ENCODE peak calls at places on chromosomes 1 and 21, in five cellular contexts. Z is kidney, T is fibroblast of pulmonary artery, J is AG04449, M is epithelial cell of esophagus. K is an unnamed sample.

GRCh38 chr1:203173566-203173965 is 2.1 kb downstream of the MYBPH start:
- DNase-seq in Z (peak), T (no peak), J (no peak), M (no peak), K (no peak)

GRCh38 chr1:10755977-10756521 is 40.4 kb downstream of the CASZ1 start:
- DNase-seq in Z (peak), T (peak), J (no peak), M (peak), K (peak)

GRCh38 chr1:7538033-7538432 is 233.1 kb upstream of the VAMP3 start:
- DNase-seq in Z (peak), T (peak), J (no peak), M (peak), K (no peak)

GRCh38 chr1:248691567-248692155 is 10.9 kb downstream of the OR14I1 start:
- DNase-seq in Z (peak), T (no peak), J (no peak), M (no peak), K (no peak)

GRCh38 chr1:81377406-81377805 is 423.3 kb upstream of the ADGRL2 start:
- DNase-seq in Z (no peak), T (no peak), J (no peak), M (no peak), K (no peak)

GRCh38 chr1:56548566-56548965 is 30.8 kb downstream of the PLPP3 start:
- DNase-seq in Z (no peak), T (no peak), J (no peak), M (peak), K (no peak)

GRCh38 chr1:178093958-178094751 is at the start of gene RASAL2:
- DNase-seq in Z (peak), T (peak), J (no peak), M (peak), K (peak)

GRCh38 chr1:61352845-61353435 is 270.6 kb downstream of the NFIA start:
- DNase-seq in Z (no peak), T (no peak), J (no peak), M (no peak), K (no peak)

GRCh38 chr1:22139817-22140216 is 3.1 kb downstream of the WNT4 start:
- DNase-seq in Z (no peak), T (no peak), J (no peak), M (no peak), K (no peak)

GRCh38 chr1:118145736-118146135 is 39.3 kb downstream of the SPAG17 start:
- DNase-seq in Z (no peak), T (no peak), J (no peak), M (no peak), K (no peak)

GRCh38 chr1:7026188-7026587 is 240.9 kb downstream of the CAMTA1 start:
- DNase-seq in Z (no peak), T (no peak), J (no peak), M (peak), K (no peak)

GRCh38 chr1:153612755-153613331 is at the start of gene S100A16:
- DNase-seq in Z (peak), T (peak), J (no peak), M (peak), K (peak)

GRCh38 chr1:182210417-182210816 is 148.9 kb upstream of the ZNF648 start:
- DNase-seq in Z (no peak), T (no peak), J (no peak), M (no peak), K (no peak)

GRCh38 chr1:113811353-113811887 is 856 bp downstream of the RSBN1 start:
- DNase-seq in Z (peak), T (peak), J (no peak), M (peak), K (peak)

GRCh38 chr1:104733866-104734265 is 984.2 kb downstream of the AMY1C start:
- DNase-seq in Z (no peak), T (no peak), J (no peak), M (no peak), K (no peak)

GRCh38 chr1:234545512-234546386 is 64.2 kb downstream of the IRF2BP2 start:
- DNase-seq in Z (no peak), T (no peak), J (no peak), M (no peak), K (no peak)

GRCh38 chr1:161021959-161022332 is 994 bp upstream of the F11R start:
- DNase-seq in Z (no peak), T (no peak), J (no peak), M (peak), K (no peak)

GRCh38 chr1:241998412-241998921 is 431 bp downstream of the MAP1LC3C start:
- DNase-seq in Z (peak), T (peak), J (no peak), M (peak), K (peak)

GRCh38 chr1:168626326-168626725 is 49.9 kb downstream of the XCL1 start:
- DNase-seq in Z (no peak), T (no peak), J (no peak), M (peak), K (no peak)

GRCh38 chr21:34227386-34227852 is 136.4 kb upstream of the KCNE2 start:
- DNase-seq in Z (no peak), T (peak), J (no peak), M (no peak), K (peak)

GRCh38 chr21:44375281-44375651 is 21.8 kb downstream of the TRPM2 start:
- DNase-seq in Z (peak), T (no peak), J (no peak), M (no peak), K (no peak)

GRCh38 chr1:196557797-196558196 is 50.4 kb downstream of the KCNT2 start:
- DNase-seq in Z (no peak), T (peak), J (no peak), M (no peak), K (no peak)

GRCh38 chr1:222105393-222105737 is 363.5 kb upstream of the DUSP10 start:
- DNase-seq in Z (no peak), T (no peak), J (no peak), M (no peak), K (no peak)

GRCh38 chr1:24964811-24965570 is 34.9 kb upstream of the RUNX3 start:
- DNase-seq in Z (peak), T (no peak), J (peak), M (no peak), K (no peak)

GRCh38 chr1:225877570-225877969 is 4.6 kb downstream of the TMEM63A start:
- DNase-seq in Z (peak), T (peak), J (no peak), M (no peak), K (peak)

DNA sequence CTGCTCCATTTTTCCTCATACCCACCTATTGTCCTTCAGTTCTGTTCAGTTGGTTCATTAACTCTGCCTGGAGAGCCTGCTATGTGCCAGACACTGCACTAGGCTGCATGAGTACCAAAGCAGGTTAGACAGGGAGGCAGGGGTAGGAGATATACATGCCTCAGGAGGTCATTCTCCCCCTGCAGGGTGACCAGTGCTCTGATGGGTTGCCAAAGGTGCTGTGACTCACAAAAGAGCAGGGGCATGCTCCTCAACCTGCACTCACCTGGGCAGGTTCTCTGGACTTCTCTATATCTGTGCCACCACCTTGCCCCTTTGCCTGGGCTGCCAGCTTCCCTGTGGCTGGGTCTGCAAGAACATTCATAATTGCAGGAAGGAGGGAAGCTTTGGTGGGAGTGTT is 356.3 kb upstream of the PLXNA2 start:
- DNase-seq in Z (no peak), T (no peak), J (no peak), M (no peak), K (no peak)
- H3K4me3 ChIP-seq in Z (no peak), T (no peak), J (no peak), M (no peak), K (no peak)

GRCh38 chr1:68954841-68955240 is 458.0 kb upstream of the DEPDC1 start:
- DNase-seq in Z (no peak), T (no peak), J (no peak), M (peak), K (peak)
- H3K4me3 ChIP-seq in Z (no peak), T (no peak), J (no peak), M (no peak), K (no peak)

GRCh38 chr1:99358771-99359170 is 94.5 kb downstream of the PLPPR4 start:
- DNase-seq in Z (no peak), T (no peak), J (no peak), M (no peak), K (no peak)
- H3K4me3 ChIP-seq in Z (no peak), T (no peak), J (no peak), M (no peak), K (no peak)

DNA sequence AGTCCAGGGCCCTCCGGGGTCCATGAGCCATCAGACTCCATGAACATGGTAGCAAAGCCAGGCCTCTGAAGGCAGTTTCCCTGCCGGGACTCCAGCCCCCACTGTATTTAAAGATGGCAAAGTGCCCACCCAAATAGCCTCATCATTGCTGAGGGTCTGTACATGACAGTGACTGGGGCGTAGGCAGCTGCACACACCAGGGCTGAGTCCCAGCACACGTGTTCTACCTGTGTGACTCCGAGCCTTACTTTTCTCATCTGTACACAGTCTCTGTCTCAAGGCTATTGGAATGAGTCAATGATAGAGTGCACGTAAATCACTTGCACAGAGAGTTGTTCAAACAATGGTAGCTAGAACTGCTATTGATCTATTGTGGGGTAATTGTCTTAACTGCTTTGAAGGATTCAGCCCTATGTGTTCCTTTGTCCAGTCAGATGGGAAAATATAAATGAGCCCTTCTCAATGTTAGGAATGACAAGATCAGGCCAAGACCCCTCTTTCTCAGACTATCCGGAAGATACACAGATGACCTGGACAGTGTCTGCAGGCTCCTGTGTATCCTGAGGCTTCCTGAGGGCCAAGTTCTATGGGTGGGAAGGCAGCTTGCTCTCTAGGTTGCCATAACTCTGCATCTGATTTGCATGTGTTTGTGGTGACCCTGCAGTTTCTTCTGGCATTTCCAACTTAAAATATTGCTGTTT is 48.9 kb downstream of the RASSF5 start:
- DNase-seq in Z (no peak), T (no peak), J (no peak), M (peak), K (no peak)
- H3K4me3 ChIP-seq in Z (no peak), T (no peak), J (no peak), M (no peak), K (no peak)

GRCh38 chr1:3369437-3370076 is 84.9 kb upstream of the ARHGEF16 start:
- DNase-seq in Z (no peak), T (peak), J (peak), M (peak), K (peak)
- H3K4me3 ChIP-seq in Z (no peak), T (no peak), J (no peak), M (no peak), K (no peak)

GRCh38 chr1:2229921-2230700 is 2.0 kb downstream of the SKI start:
- DNase-seq in Z (peak), T (peak), J (no peak), M (peak), K (peak)
- H3K4me3 ChIP-seq in Z (peak), T (peak), J (peak), M (peak), K (peak)

GRCh38 chr21:26441081-26441610 is 131.9 kb downstream of the CYYR1 start:
- DNase-seq in Z (no peak), T (no peak), J (no peak), M (peak), K (peak)

GRCh38 chr21:26445440-26445839 is 127.6 kb downstream of the CYYR1 start:
- DNase-seq in Z (no peak), T (peak), J (peak), M (no peak), K (no peak)

GRCh38 chr21:26444646-26445045 is 128.4 kb downstream of the CYYR1 start:
- DNase-seq in Z (no peak), T (no peak), J (no peak), M (no peak), K (no peak)

GRCh38 chr21:26443867-26444266 is 129.2 kb downstream of the CYYR1 start:
- DNase-seq in Z (no peak), T (no peak), J (no peak), M (peak), K (no peak)

DNA sequence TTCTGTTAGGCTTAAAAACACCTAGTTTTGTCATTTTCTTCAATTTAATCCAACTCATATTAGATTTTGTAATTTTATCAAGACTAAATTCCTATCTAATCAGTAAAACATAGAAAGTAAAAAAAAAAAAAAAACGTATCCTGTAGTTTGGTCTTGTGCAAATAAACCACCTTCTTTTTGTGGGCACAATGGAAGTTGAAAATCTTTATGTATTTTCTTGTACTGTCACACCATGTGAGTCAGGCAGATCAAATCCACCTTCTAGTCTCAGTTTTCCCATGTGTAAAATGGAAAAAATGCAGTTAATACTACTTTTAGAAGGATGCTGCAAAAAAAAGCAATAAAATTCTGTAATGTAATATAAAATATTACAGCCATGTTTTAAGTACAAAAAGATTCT is 129.8 kb downstream of the CYYR1 start:
- DNase-seq in Z (no peak), T (no peak), J (no peak), M (no peak), K (no peak)
- H3K4me3 ChIP-seq in Z (no peak), T (no peak), J (no peak), M (no peak), K (no peak)

GRCh38 chr1:9306006-9306405 is 13.3 kb downstream of the SPSB1 start:
- DNase-seq in Z (no peak), T (no peak), J (no peak), M (no peak), K (no peak)

GRCh38 chr1:9300623-9301022 is 7.9 kb downstream of the SPSB1 start:
- DNase-seq in Z (no peak), T (no peak), J (no peak), M (no peak), K (no peak)

GRCh38 chr1:9303916-9304315 is 11.2 kb downstream of the SPSB1 start:
- DNase-seq in Z (no peak), T (no peak), J (no peak), M (no peak), K (no peak)

GRCh38 chr1:9305216-9305615 is 12.5 kb downstream of the SPSB1 start:
- DNase-seq in Z (no peak), T (no peak), J (no peak), M (no peak), K (no peak)

GRCh38 chr1:9302745-9303524 is 10.2 kb downstream of the SPSB1 start:
- DNase-seq in Z (no peak), T (peak), J (peak), M (peak), K (peak)
- H3K4me3 ChIP-seq in Z (no peak), T (no peak), J (peak), M (no peak), K (peak)

GRCh38 chr1:16153110-16153998 is 2.5 kb downstream of the EPHA2 start:
- DNase-seq in Z (no peak), T (no peak), J (no peak), M (no peak), K (peak)

GRCh38 chr1:16150508-16150907 is 5.4 kb downstream of the EPHA2 start:
- DNase-seq in Z (no peak), T (no peak), J (no peak), M (no peak), K (no peak)

GRCh38 chr1:16151200-16151708 is 4.6 kb downstream of the EPHA2 start:
- DNase-seq in Z (peak), T (no peak), J (no peak), M (no peak), K (peak)

GRCh38 chr1:16152521-16153087 is 3.3 kb downstream of the EPHA2 start:
- DNase-seq in Z (peak), T (no peak), J (no peak), M (no peak), K (peak)

DNA sequence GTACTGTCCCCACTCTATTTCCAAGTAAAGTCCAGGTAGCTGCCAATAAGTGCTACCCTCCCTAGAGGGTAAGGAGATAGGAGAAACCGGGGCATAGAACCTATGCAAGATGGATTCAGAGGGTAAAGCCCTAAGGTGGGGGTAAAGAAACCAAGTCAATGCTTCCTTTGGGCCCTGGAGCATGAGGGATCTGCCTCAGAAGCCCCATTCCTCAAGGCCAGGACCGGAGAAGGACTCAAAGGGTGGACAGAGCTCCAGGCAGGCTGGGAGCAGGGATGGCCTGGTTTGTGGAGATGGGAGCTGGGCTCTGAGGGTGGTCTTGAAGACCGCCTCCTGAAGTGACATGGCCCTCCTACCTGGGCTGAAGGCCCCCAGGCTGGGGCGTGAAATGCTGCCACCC is 3.9 kb downstream of the EPHA2 start:
- DNase-seq in Z (no peak), T (no peak), J (no peak), M (no peak), K (no peak)
- H3K4me3 ChIP-seq in Z (no peak), T (no peak), J (peak), M (peak), K (peak)

GRCh38 chr1:90783181-90783580 is 66.1 kb upstream of the BARHL2 start:
- DNase-seq in Z (no peak), T (no peak), J (no peak), M (no peak), K (no peak)

GRCh38 chr1:90782046-90782445 is 64.9 kb upstream of the BARHL2 start:
- DNase-seq in Z (no peak), T (no peak), J (no peak), M (no peak), K (no peak)

GRCh38 chr1:90784186-90784847 is 67.2 kb upstream of the BARHL2 start:
- DNase-seq in Z (no peak), T (no peak), J (no peak), M (no peak), K (no peak)

GRCh38 chr1:90781429-90782020 is 64.4 kb upstream of the BARHL2 start:
- DNase-seq in Z (no peak), T (no peak), J (no peak), M (no peak), K (no peak)

GRCh38 chr1:90786709-90787108 is 69.6 kb upstream of the BARHL2 start:
- DNase-seq in Z (no peak), T (no peak), J (no peak), M (no peak), K (no peak)
- H3K4me3 ChIP-seq in Z (no peak), T (no peak), J (no peak), M (no peak), K (no peak)

K was measured in fibroblast of villous mesenchyme.